ENCODE peak calls at places on chromosome 1, in ten cellular contexts. T, R, S, J, V, Z, B, P, L and W are unnamed samples.

GRCh38 chr1:171983584-171983983 is 142.3 kb downstream of the DNM3 start:
- DNase-seq in T (no peak), R (no peak), S (no peak), J (peak; percentile 9), V (peak; percentile 39), Z (no peak), B (no peak), P (peak; percentile 68), L (no peak), W (no peak)

GRCh38 chr1:174766727-174767126 is 233.0 kb upstream of the CACYBP start:
- DNase-seq in T (no peak), R (no peak), S (no peak), J (no peak), V (no peak), Z (no peak), B (no peak), P (no peak), L (no peak), W (no peak)

GRCh38 chr1:220914283-220915116 is 35.3 kb downstream of the HLX start:
- DNase-seq in T (no peak), R (no peak), S (no peak), J (no peak), V (no peak), Z (no peak), B (no peak), P (no peak), L (no peak), W (no peak)

GRCh38 chr1:95321516-95321915 is 87.5 kb downstream of the RWDD3 start:
- DNase-seq in T (no peak), R (no peak), S (no peak), J (no peak), V (peak; percentile 18), Z (no peak), B (no peak), P (peak; percentile 37), L (no peak), W (no peak)

GRCh38 chr1:15432327-15432726 is 5.9 kb upstream of the CTRC start:
- DNase-seq in T (no peak), R (no peak), S (no peak), J (no peak), V (no peak), Z (no peak), B (no peak), P (no peak), L (no peak), W (no peak)

GRCh38 chr1:184021666-184022198 is 15.8 kb downstream of the COLGALT2 start:
- DNase-seq in T (no peak), R (no peak), S (no peak), J (no peak), V (peak; percentile 67), Z (no peak), B (no peak), P (peak; percentile 34), L (no peak), W (no peak)

GRCh38 chr1:116389013-116389412 is 16.0 kb downstream of the ATP1A1 start:
- DNase-seq in T (no peak), R (no peak), S (no peak), J (no peak), V (no peak), Z (no peak), B (no peak), P (no peak), L (no peak), W (no peak)

GRCh38 chr1:193322218-193322617 is 135.8 kb upstream of the B3GALT2 start:
- DNase-seq in T (no peak), R (no peak), S (no peak), J (no peak), V (peak; percentile 83), Z (no peak), B (no peak), P (peak; percentile 83), L (no peak), W (no peak)

GRCh38 chr1:219085988-219086387 is 87.7 kb upstream of the LYPLAL1 start:
- DNase-seq in T (no peak), R (no peak), S (no peak), J (no peak), V (peak; percentile 10), Z (no peak), B (no peak), P (peak; percentile 76), L (no peak), W (no peak)

GRCh38 chr1:60809204-60809985 is 273.0 kb upstream of the NFIA start:
- DNase-seq in T (no peak), R (peak; percentile 50), S (no peak), J (no peak), V (no peak), Z (no peak), B (no peak), P (peak; percentile 21), L (no peak), W (no peak)

DNA sequence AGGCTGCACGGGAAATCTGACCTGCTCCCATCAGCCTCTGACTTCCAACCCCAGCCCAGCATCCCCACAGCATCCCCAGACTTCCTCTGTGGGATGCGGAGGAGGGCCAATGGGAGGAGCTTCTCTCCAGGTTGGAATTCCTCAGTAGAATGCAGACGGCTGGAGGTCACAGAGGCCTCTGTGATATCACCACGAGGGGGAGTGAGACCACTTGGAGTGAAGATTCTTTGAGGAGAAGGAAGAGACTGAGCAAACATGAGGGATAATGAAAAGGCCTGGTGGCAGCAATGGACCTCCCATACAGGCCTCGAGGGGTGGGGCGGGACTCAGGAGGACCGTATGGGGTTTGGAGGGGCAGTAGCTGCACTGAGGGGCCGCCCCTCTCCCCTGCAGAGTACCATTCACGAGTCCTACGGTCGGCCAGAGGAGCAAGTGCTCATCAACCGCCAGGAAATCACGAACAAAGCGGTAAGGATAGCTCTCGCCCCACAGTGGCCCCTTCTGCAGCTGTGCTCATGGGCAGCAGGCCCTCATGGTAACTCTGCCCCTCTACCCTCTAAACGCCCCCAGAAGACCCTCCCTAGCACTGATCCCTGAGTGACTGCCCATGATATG is at the start of gene CATSPER4:
- DNase-seq in T (peak; percentile 28), R (peak; percentile 87), S (no peak), J (no peak), V (peak; percentile 42), Z (no peak), B (no peak), P (peak; percentile 21), L (no peak), W (no peak)
- TF ChIP-seq CTCF in T (peak; percentile 44), R (peak; percentile 63), S (no peak), J (peak; percentile 3), V (peak; percentile 14), Z (peak; percentile 53), B (peak; percentile 36), P (no peak), L (no peak), W (no peak)

GRCh38 chr1:21323091-21323490 is 32.8 kb upstream of the ECE1 start:
- DNase-seq in T (no peak), R (no peak), S (no peak), J (no peak), V (no peak), Z (no peak), B (no peak), P (peak; percentile 83), L (no peak), W (no peak)

GRCh38 chr1:21322681-21323016 is 32.4 kb upstream of the ECE1 start:
- DNase-seq in T (no peak), R (no peak), S (no peak), J (no peak), V (no peak), Z (no peak), B (no peak), P (no peak), L (no peak), W (no peak)

GRCh38 chr1:21319447-21320407 is 29.5 kb upstream of the ECE1 start:
- DNase-seq in T (peak; percentile 33), R (no peak), S (no peak), J (no peak), V (no peak), Z (no peak), B (no peak), P (no peak), L (no peak), W (no peak)

GRCh38 chr1:21320410-21321107 is 30.3 kb upstream of the ECE1 start:
- DNase-seq in T (no peak), R (no peak), S (no peak), J (no peak), V (no peak), Z (no peak), B (no peak), P (no peak), L (no peak), W (no peak)

DNA sequence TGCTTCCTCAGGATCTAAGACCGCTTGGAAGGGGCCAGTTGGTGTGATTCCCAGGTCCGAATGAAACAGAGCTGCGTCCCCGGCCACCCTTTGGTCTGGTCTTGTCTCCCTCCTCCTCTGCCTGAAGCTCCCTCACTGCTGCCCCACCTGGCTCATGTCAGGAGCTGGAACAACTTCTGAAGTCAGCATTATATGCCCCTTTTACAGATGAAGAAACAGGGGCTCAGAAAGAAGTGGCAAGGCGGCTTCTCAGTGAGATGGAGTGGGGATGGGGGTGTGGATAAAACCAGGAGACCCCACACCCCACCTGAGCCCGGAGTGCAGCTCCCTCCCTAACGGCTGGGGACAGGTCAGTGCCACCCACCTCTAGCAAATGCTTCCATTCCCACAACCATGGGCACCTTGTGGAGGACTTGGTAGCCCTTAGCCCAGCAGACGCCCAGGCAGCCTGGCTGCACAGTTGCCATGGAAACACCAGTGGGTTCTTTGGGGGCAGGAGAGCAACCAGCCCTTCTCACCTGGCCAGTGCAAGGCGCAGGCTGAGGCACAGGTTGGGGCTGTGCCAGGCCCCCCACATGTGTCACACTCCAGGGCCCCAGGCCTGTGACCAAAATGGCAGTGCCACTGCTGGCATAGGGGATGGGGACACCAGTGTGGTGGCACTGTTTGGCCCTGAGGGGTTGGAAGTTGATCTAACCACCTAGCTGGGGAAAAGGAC is 31.9 kb upstream of the ECE1 start:
- DNase-seq in T (no peak), R (no peak), S (no peak), J (no peak), V (no peak), Z (no peak), B (no peak), P (no peak), L (no peak), W (no peak)
- TF ChIP-seq CTCF in T (peak; percentile 4), R (peak; percentile 27), S (no peak), J (no peak), V (no peak), Z (no peak), B (no peak), P (peak; percentile 12), L (no peak), W (no peak)

DNA sequence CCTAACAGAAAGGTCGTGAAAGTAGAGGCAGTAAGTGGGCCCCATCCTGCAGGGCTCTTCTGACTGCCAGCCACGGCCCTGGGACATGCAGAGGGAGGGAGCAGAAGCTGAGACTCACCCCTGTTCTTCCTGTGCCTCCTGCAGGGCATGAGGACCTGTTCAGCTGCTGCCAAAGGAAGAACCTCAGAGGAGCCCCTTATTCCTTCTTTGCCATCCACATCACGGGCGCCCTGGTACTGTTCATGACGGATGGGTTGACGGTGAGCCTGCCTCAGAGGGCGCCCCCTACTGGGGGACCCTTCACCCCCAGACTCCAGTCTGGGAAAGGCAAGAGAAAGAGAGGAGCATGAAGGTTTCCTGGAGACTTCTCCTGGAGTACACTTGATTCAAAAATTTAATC is 47.1 kb downstream of the ELK4 start:
- DNase-seq in T (no peak), R (no peak), S (no peak), J (no peak), V (no peak), Z (no peak), B (no peak), P (no peak), L (peak; percentile 8), W (no peak)
- TF ChIP-seq CTCF in T (peak; percentile 47), R (peak; percentile 57), S (no peak), J (peak; percentile 38), V (peak; percentile 41), Z (peak; percentile 46), B (peak; percentile 48), P (no peak), L (no peak), W (peak; percentile 55)

GRCh38 chr1:188594542-188595235 is 1765.9 kb downstream of the PLA2G4A start:
- DNase-seq in T (no peak), R (no peak), S (no peak), J (no peak), V (no peak), Z (no peak), B (no peak), P (no peak), L (no peak), W (no peak)
- TF ChIP-seq CTCF in T (peak; percentile 52), R (peak; percentile 52), S (no peak), J (no peak), V (no peak), Z (peak; percentile 37), B (peak; percentile 50), P (peak; percentile 14), L (no peak), W (no peak)